ENCODE peak calls at places on chromosomes 7 and 10, in five cellular contexts. V is HCT116, I is neural progenitor cell, U is A673, J is GM23248. W is an unnamed sample.

GRCh38 chr10:89563861-89564478 is 28.6 kb upstream of the SLC16A12 start:
- DNase-seq in V (peak), J (peak), U (peak), I (peak), W (peak)

GRCh38 chr10:1036341-1036791 is 10.7 kb upstream of the IDI2 start:
- DNase-seq in V (no peak), J (peak), I (no peak), U (no peak), W (no peak)

GRCh38 chr7:72405389-72405788 is 6.7 kb downstream of the CALN1 start:
- DNase-seq in I (no peak), U (peak), V (no peak), J (no peak), W (no peak)

GRCh38 chr7:44882899-44883298 is 2.4 kb downstream of the PURB start:
- DNase-seq in U (no peak), J (peak), I (no peak), V (no peak), W (no peak)

GRCh38 chr7:12557282-12557681 is 13.2 kb upstream of the SCIN start:
- DNase-seq in J (no peak), V (no peak), I (no peak), U (peak), W (no peak)

GRCh38 chr7:112898432-112899290 is 108.5 kb upstream of the TMEM168 start:
- DNase-seq in J (peak), V (peak), I (peak), U (peak), W (peak)

GRCh38 chr10:13984647-13985155 is 346.0 kb downstream of the FRMD4A start:
- DNase-seq in J (peak), V (no peak), I (no peak), U (no peak), W (no peak)

GRCh38 chr7:135995751-135996150 is 18.6 kb upstream of the MTPN start:
- DNase-seq in J (no peak), V (no peak), I (no peak), U (no peak), W (no peak)

GRCh38 chr7:124031919-124032318 is 948 bp downstream of the TMEM229A start:
- DNase-seq in V (no peak), J (no peak), U (peak), I (peak), W (no peak)

GRCh38 chr10:78301891-78302738 is 268.5 kb downstream of the RPS24 start:
- DNase-seq in I (no peak), J (peak), V (no peak), U (no peak), W (no peak)

DNA sequence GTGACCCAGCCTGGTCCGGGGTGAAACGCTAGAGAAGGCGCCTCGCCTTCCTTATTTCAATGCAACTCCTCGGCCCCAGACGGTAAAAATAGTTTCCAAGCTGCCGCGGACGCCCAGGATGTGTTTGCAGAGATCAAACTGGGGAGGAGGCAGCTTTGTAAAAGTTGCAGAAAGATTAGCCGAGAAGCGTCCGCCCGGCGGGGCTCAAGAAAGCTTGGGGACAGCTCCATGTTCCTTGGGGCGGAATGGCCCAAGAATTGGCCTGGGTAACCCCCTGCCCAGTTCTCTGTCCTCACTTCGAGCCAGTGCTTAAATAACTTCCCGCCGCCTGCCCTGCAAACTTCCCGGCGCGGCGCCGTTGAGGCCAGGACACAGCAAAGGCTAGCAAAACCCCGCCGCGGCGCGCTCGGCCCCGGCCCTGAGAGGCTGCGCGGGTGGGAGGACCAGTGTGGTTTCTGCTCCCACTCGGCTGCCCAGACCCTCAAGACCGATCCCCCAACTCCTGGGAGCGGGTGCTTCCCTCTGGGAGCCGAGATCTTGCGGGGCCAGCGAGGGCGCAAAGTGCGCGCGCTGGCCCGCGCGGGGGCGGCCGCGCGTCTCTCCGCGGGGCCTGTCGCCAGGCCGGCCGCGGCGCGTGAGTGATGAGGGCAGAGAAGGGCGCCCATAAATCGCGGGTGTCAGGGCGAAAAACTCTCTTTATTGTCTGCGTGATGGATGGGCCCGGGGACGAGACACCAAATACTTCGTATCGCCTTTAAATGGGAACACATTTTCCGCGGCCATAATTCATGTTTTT is 6.3 kb upstream of the ZNF503 start:
- DNase-seq in U (no peak), J (peak), I (peak), V (no peak), W (no peak)
- TF ChIP-seq EZH2 in U (peak), J (no peak), I (peak), V (no peak), W (no peak)

GRCh38 chr7:38462819-38463218 is 168.4 kb downstream of the AMPH start:
- DNase-seq in J (no peak), V (no peak), U (no peak), I (no peak), W (no peak)

GRCh38 chr7:38463277-38464224 is 167.6 kb downstream of the AMPH start:
- DNase-seq in V (no peak), J (peak), U (peak), I (no peak), W (peak)

GRCh38 chr7:38461887-38462286 is 169.3 kb downstream of the AMPH start:
- DNase-seq in J (no peak), I (no peak), V (no peak), U (no peak), W (no peak)

GRCh38 chr7:38465946-38466345 is 165.2 kb downstream of the AMPH start:
- DNase-seq in U (no peak), V (no peak), J (peak), I (no peak), W (no peak)
- TF ChIP-seq EZH2 in U (no peak), V (no peak), J (no peak), I (no peak), W (no peak)

GRCh38 chr7:47697533-47697932 is 115.6 kb upstream of the TNS3 start:
- DNase-seq in U (no peak), V (no peak), J (no peak), I (no peak), W (no peak)
- TF ChIP-seq EZH2 in U (no peak), V (no peak), J (no peak), I (no peak), W (no peak)

GRCh38 chr7:27151341-27151944 is 940 bp downstream of the HOXA3 start:
- DNase-seq in J (peak), I (no peak), U (no peak), V (no peak), W (no peak)
- TF ChIP-seq EZH2 in J (no peak), I (peak), U (no peak), V (no peak), W (peak)

GRCh38 chr10:100741386-100742066 is 3.9 kb upstream of the PAX2 start:
- DNase-seq in V (no peak), U (no peak), J (no peak), I (peak), W (no peak)

GRCh38 chr10:100737359-100738054 is 7.9 kb upstream of the PAX2 start:
- DNase-seq in V (no peak), I (peak), U (no peak), J (no peak), W (no peak)

GRCh38 chr10:100738055-100738827 is 7.1 kb upstream of the PAX2 start:
- DNase-seq in J (no peak), V (no peak), I (no peak), U (no peak), W (no peak)

GRCh38 chr10:100740476-100741341 is 4.7 kb upstream of the PAX2 start:
- DNase-seq in V (no peak), U (no peak), J (no peak), I (peak), W (no peak)

DNA sequence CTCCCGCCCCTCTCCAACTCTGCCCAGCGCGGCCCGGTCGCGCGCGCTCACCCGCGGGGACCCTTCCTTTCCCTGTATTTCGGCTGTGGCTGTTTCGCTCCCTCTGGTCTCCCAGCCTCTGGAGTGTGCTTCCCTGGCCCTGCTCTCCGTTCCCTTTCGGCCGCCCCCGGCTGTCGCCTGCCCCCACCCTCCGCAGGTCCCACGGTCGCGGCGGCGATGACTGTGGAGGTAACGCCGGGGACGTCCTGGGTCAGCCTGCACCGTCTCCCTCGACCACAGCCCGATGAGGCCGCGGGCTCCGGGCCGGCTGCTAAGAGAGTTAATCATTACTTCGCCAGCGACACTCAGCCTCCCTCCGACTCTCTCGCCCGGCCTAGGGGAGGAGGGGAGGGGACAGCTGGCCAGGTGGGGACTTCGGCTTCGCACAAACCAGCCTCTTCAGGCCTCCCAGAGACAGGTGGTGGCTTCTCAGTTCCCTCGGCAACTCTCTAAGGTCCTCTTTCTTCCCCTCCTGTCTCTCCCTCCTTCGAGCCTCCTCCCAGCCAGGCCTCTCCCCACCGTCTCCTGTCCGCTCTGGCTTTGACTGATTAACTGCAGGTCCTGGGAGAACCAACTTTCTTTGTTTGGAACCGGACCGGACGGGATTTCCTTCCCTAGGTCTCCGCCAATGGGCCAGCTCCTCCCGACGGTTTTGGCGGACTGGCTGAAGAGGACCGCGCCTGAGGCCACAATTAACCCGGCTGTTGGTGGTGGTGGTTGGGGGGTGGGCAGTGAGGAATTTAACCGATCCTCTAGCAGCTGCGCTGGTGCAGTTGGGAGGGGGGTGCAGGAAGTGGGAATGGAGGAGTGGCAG is 5.6 kb upstream of the PAX2 start:
- DNase-seq in U (no peak), I (peak), J (no peak), V (no peak), W (no peak)
- TF ChIP-seq EZH2 in U (peak), I (peak), J (peak), V (no peak), W (peak)

DNA sequence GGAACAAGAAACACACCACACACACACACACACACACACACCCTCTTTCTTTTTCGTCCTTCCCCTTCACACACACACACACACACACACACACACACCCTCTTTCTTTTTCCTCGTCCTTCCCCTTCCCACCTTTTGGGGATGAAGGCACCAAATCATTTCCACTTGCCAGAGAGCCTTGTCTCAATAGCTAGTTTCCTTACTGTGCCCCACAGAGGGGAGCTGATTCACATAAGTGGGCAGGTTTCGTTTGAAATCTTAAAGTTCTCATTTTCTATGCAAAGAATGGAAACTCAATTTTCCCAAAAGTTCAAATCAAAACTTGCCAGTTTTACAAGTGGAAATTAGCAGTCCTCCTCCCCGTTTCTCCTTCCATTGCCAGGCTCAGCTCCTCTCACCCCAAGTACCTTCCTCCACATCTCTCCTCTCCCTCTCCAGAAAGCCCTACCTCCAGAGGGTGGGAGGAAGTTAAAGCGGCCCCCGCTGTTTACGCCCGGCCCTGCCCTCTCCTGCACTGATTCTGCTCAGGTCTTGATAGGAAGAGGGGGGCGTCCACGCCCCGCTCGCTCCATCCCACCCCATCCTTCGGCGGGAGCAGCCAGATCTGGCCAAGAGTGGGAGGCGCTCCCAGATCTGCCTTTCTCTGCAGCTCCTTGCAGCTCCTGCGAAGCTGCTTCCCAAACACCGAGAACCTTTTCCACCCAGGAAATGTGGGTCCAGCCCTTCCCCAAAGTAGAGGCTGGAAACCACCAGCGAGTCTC is 1.3 kb downstream of the CTTNBP2 start:
- DNase-seq in V (no peak), I (peak), U (peak), J (peak), W (no peak)
- TF ChIP-seq EZH2 in V (no peak), I (no peak), U (no peak), J (no peak), W (no peak)

DNA sequence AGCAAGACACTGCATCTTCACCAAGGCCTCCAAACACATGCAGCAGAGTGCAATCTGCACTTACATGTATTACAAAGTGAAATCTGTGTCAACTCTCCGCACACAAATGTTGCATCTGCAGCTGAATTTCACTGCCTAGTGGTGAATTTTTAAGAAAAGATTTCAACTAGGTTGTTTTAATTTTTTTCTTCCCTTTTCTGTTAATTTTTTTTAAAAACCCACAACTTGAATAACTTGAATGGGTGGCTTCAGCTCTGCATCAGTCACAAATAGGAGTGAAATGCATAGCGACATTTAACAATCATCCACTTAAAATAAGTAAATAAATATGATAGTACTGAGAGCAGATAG is 5.9 kb downstream of the HOXA13 start:
- DNase-seq in V (no peak), I (no peak), J (no peak), U (no peak), W (no peak)
- TF ChIP-seq EZH2 in V (no peak), I (peak), J (no peak), U (no peak), W (no peak)

DNA sequence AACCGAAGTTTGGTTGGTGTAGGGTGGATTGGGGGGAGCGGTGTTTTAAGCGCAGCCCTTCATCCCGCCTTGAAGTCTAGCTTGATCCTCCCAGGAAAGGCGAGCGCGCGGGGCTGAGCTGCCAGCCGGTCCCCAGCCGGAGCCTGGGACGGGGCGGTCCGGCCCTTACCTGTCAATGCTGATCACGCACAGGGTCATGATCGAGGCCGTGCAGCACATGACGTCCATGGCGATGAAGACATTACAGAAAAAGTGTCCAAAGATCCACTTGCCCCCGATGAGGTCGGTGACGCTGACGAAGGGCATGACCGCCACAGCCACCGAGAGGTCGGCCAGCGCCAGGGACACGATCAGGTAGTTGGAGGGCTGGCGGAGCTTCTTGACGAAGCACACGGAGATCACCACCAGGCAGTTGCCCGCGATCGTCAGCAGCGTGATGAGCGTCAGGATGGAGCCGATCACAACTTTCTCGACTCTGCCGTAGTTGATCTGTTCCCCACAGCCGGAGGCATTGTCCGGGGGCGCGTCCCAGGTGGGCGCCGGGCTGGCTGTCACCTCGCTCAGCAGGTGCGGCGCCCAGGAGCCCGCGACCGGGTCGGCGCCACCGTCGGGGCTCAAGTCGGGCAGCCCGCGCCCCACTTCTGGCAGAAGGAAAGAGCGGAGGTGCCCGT is 740 bp downstream of the HTR7 start:
- DNase-seq in V (no peak), J (peak), U (no peak), I (peak), W (no peak)
- TF ChIP-seq EZH2 in V (no peak), J (no peak), U (no peak), I (peak), W (no peak)

GRCh38 chr10:104639595-104640338 is 1.3 kb upstream of the SORCS3 start:
- DNase-seq in V (no peak), U (no peak), I (peak), J (no peak), W (no peak)

GRCh38 chr10:104641150-104642000 is at the start of gene SORCS3:
- DNase-seq in U (no peak), V (no peak), I (peak), J (peak), W (no peak)

GRCh38 chr10:104642001-104642270 is 846 bp downstream of the SORCS3 start:
- DNase-seq in U (no peak), I (peak), J (no peak), V (no peak), W (no peak)

GRCh38 chr10:104640339-104641149 is 546 bp upstream of the SORCS3 start:
- DNase-seq in I (peak), U (no peak), J (no peak), V (no peak), W (no peak)

GRCh38 chr10:104638861-104639594 is 2.1 kb upstream of the SORCS3 start:
- DNase-seq in V (no peak), I (peak), U (peak), J (peak), W (no peak)
- TF ChIP-seq EZH2 in V (no peak), I (no peak), U (no peak), J (no peak), W (no peak)

DNA sequence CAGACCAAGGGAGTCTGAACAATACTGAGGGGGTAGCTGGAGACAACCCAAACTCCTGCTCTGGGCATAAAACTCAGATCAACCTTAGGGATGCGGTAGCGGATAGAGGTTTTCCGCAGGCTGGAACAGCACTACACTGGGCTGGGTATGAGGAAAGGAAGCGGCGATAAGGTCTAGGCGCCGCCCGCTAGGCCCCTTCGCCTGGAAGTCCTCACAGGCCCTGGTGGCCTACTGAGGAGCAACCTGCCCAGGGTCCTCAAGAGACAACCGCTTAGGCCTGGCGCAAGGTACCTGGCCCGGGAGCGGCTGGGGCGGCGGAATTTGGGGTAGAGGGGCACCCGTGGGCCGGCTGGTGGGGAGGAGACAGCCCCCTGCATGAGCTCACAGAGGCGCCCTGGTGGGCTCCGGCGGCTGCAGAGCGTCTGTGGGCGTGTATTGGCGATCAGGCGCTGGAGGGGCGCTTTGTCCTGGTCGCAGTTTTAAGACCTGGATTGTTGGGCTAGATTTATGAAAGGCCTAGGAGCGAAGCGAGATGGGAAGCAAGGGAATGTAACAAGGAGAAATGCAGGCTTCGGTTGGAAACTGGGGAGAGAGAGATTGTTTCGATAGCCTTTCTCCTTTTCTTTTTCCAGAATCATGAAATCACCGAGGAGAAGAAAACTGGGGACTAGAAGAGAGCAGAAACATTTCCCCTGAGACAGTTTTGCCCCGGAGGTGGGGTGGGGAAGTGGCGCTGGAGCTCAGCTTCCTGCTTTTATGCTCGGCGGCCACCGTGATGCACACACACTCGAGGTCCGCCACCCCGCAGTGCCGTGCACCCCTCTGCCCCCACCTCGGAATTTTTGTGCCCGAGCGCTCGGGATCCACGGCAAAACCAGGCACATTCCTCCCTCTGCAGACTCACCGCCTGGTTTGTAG is 2.4 kb upstream of the NKX2-3 start:
- DNase-seq in V (no peak), U (no peak), J (no peak), I (peak), W (no peak)
- TF ChIP-seq EZH2 in V (no peak), U (no peak), J (peak), I (peak), W (no peak)

W was measured in SK-N-MC.